ENCODE peak calls at places on chromosome 21, in eight cellular contexts. P is EL; F is AML-193; Q is activated naive CD4-positive, alpha-beta T cell; Z is GM06990; A is ELF-1; O is cerebellum; J is head of caudate nucleus. D is an unnamed sample.

GRCh38 chr21:39867198-39867650 is at the start of gene PCP4:
- DNase-seq in A (peak), F (peak), Z (no peak), O (peak), P (peak), J (peak), Q (peak), D (peak)

GRCh38 chr21:37845535-37845934 is 70.7 kb downstream of the KCNJ6 start:
- DNase-seq in Q (no peak), P (no peak), O (no peak), A (no peak), F (no peak), J (no peak), Z (no peak), D (no peak)

GRCh38 chr21:18832081-18832670 is 428.6 kb upstream of the TMPRSS15 start:
- DNase-seq in Q (no peak), Z (no peak), P (no peak), O (no peak), J (no peak), A (no peak), F (no peak), D (no peak)

GRCh38 chr21:39518055-39518844 is 66.5 kb downstream of the SH3BGR start:
- DNase-seq in Z (no peak), J (peak), O (peak), F (peak), Q (peak), A (peak), P (peak), D (no peak)

GRCh38 chr21:46146856-46147255 is 8.5 kb downstream of the FTCD start:
- DNase-seq in F (no peak), A (peak), Q (no peak), J (no peak), P (no peak), O (no peak), Z (no peak), D (peak)

GRCh38 chr21:41957991-41958766 is 4.4 kb upstream of the C2CD2 start:
- DNase-seq in Q (no peak), O (no peak), A (peak), Z (no peak), F (no peak), J (no peak), P (peak), D (peak)

GRCh38 chr21:42737969-42738590 is 84.7 kb downstream of the PDE9A start:
- DNase-seq in J (peak), A (peak), O (no peak), P (no peak), F (peak), Q (peak), Z (peak), D (no peak)

GRCh38 chr21:44653656-44654575 is 543 bp downstream of the KRTAP12-4 start:
- DNase-seq in Q (peak), O (no peak), P (no peak), J (no peak), A (no peak), F (no peak), Z (no peak), D (no peak)

GRCh38 chr21:42445311-42445710 is 41.6 kb downstream of the UBASH3A start:
- DNase-seq in Z (no peak), O (no peak), Q (no peak), J (no peak), P (no peak), F (no peak), A (no peak), D (no peak)

GRCh38 chr21:45805321-45805720 is 161.8 kb downstream of the PCBP3 start:
- DNase-seq in J (no peak), P (no peak), Q (no peak), F (no peak), Z (no peak), O (no peak), A (no peak), D (no peak)

GRCh38 chr21:25370311-25370744 is 237.0 kb downstream of the MRPL39 start:
- DNase-seq in Q (no peak), P (peak), A (no peak), O (no peak), F (no peak), J (no peak), Z (no peak), D (no peak)

GRCh38 chr21:26449161-26449560 is 123.9 kb downstream of the CYYR1 start:
- DNase-seq in Q (no peak), Z (no peak), O (no peak), J (no peak), P (peak), F (no peak), A (no peak), D (no peak)

GRCh38 chr21:45270306-45270821 is 17.3 kb downstream of the POFUT2 start:
- DNase-seq in J (no peak), P (no peak), A (no peak), O (no peak), F (no peak), Q (no peak), Z (no peak), D (no peak)

GRCh38 chr21:38306407-38306806 is 49.6 kb downstream of the KCNJ15 start:
- DNase-seq in P (peak), Q (no peak), A (no peak), Z (no peak), O (no peak), J (no peak), F (no peak), D (no peak)